ENCODE peak calls at places on chromosomes 2 and 18, in seven cellular contexts. S, V, G, D, R, O and U are unnamed samples.

GRCh38 chr2:130920417-130921030 is 83.8 kb downstream of the ARHGEF4 start:
- DNase-seq in S (peak; percentile 45), V (peak; percentile 67), G (peak; percentile 86), D (peak; percentile 76), R (peak; percentile 74), O (peak; percentile 72), U (peak; percentile 71)

GRCh38 chr2:224885836-224886547 is 156.3 kb downstream of the DOCK10 start:
- DNase-seq in S (no peak), V (no peak), G (no peak), D (peak; percentile 74), R (peak; percentile 89), O (peak; percentile 26), U (no peak)

GRCh38 chr2:224952942-224953657 is 89.2 kb downstream of the DOCK10 start:
- DNase-seq in S (no peak), V (peak; percentile 42), G (no peak), D (no peak), R (no peak), O (no peak), U (no peak)

GRCh38 chr18:32372381-32373061 is 98.2 kb downstream of the GAREM1 start:
- DNase-seq in S (no peak), V (peak; percentile 96), G (no peak), D (peak; percentile 22), R (no peak), O (no peak), U (peak; percentile 59)

GRCh38 chr2:124778076-124778475 is 753.0 kb downstream of the CNTNAP5 start:
- DNase-seq in S (no peak), V (no peak), G (no peak), D (peak; percentile 2), R (peak; percentile 2), O (no peak), U (no peak)

GRCh38 chr18:74132201-74132600 is 15.4 kb downstream of the FBXO15 start:
- DNase-seq in S (peak; percentile 58), V (no peak), G (no peak), D (no peak), R (no peak), O (no peak), U (no peak)

GRCh38 chr2:43737097-43737854 is 36.6 kb upstream of the DYNC2LI1 start:
- DNase-seq in S (peak; percentile 53), V (no peak), G (no peak), D (peak; percentile 94), R (peak; percentile 90), O (no peak), U (no peak)

GRCh38 chr2:100655936-100656534 is 93.2 kb downstream of the PDCL3 start:
- DNase-seq in S (no peak), V (peak; percentile 87), G (no peak), D (peak; percentile 2), R (no peak), O (no peak), U (no peak)

GRCh38 chr18:44859263-44859662 is 178.6 kb downstream of the SETBP1 start:
- DNase-seq in S (no peak), V (peak; percentile 15), G (no peak), D (no peak), R (peak; percentile 7), O (no peak), U (no peak)

GRCh38 chr2:204268458-204268857 is 276.8 kb upstream of the PARD3B start:
- DNase-seq in S (no peak), V (no peak), G (no peak), D (no peak), R (peak; percentile 9), O (no peak), U (no peak)
- TF ChIP-seq CTCF in S (no peak), V (no peak), G (no peak), D (no peak), R (no peak), O (peak; percentile 25), U (no peak)

GRCh38 chr2:29238497-29238896 is 123.3 kb downstream of the CLIP4 start:
- DNase-seq in S (no peak), V (peak; percentile 48), G (peak; percentile 25), D (no peak), R (peak; percentile 55), O (peak; percentile 68), U (no peak)
- TF ChIP-seq CTCF in S (peak; percentile 74), V (peak; percentile 40), G (no peak), D (peak; percentile 70), R (peak; percentile 97), O (peak; percentile 72), U (peak; percentile 43)

GRCh38 chr2:188524519-188525113 is 232.9 kb downstream of the GULP1 start:
- DNase-seq in S (peak; percentile 36), V (peak; percentile 17), G (peak; percentile 28), D (peak; percentile 80), R (peak; percentile 82), O (peak; percentile 81), U (peak; percentile 63)
- TF ChIP-seq CTCF in S (peak; percentile 75), V (peak; percentile 30), G (peak; percentile 42), D (peak; percentile 73), R (peak; percentile 66), O (peak; percentile 85), U (peak; percentile 79)

GRCh38 chr2:211879323-211879722 is 659.3 kb downstream of the ERBB4 start:
- DNase-seq in S (no peak), V (no peak), G (peak; percentile 26), D (peak; percentile 41), R (peak; percentile 37), O (peak; percentile 63), U (no peak)
- TF ChIP-seq CTCF in S (no peak), V (no peak), G (peak; percentile 9), D (peak; percentile 36), R (peak; percentile 17), O (peak; percentile 60), U (no peak)